ENCODE peak calls at places on chromosomes 11 and 22, in nine cellular contexts. E is nephron progenitor cell, F is C1 segment of cervical spinal cord, U is amygdala, T is AG09309, M is substantia nigra, K is RPMI7951, H is fibroblast of pulmonary artery, C is LHCN-M2. Y is an unnamed sample.

GRCh38 chr11:62560566-62561103 is 13.1 kb downstream of the EEF1G start:
- DNase-seq in E (peak), F (no peak), U (no peak), T (peak), M (no peak), K (peak), H (peak), C (peak), Y (peak)

GRCh38 chr11:13928566-13929251 is 33.8 kb upstream of the SPON1 start:
- DNase-seq in E (peak), F (no peak), U (no peak), T (peak), M (no peak), K (peak), H (peak), C (peak), Y (peak)

GRCh38 chr11:119065369-119065768 is 2.2 kb upstream of the VPS11 start:
- DNase-seq in E (no peak), F (no peak), U (no peak), T (no peak), M (no peak), K (peak), H (peak), C (peak), Y (no peak)

GRCh38 chr11:36295926-36296325 is at the start of gene PRR5L:
- DNase-seq in E (no peak), F (peak), U (no peak), T (no peak), M (peak), K (no peak), H (no peak), C (no peak), Y (no peak)

GRCh38 chr11:13008625-13009475 is at the start of gene RASSF10:
- DNase-seq in E (peak), F (peak), U (no peak), T (no peak), M (peak), K (peak), H (peak), C (peak), Y (no peak)

GRCh38 chr11:57778318-57779037 is 16.9 kb downstream of the CTNND1 start:
- DNase-seq in E (peak), F (peak), U (no peak), T (peak), M (peak), K (peak), H (peak), C (peak), Y (peak)

GRCh38 chr11:127110542-127110941 is 110.0 kb upstream of the KIRREL3 start:
- DNase-seq in E (no peak), F (no peak), U (no peak), T (no peak), M (no peak), K (no peak), H (no peak), C (no peak), Y (no peak)

GRCh38 chr22:30261134-30261533 is 5.5 kb downstream of the OSM start:
- DNase-seq in E (no peak), F (no peak), U (no peak), T (no peak), M (no peak), K (peak), H (no peak), C (peak), Y (no peak)

GRCh38 chr11:74319139-74319538 is 7.7 kb upstream of the P4HA3 start:
- DNase-seq in E (no peak), F (no peak), U (no peak), T (peak), M (no peak), K (peak), H (peak), C (peak), Y (peak)

GRCh38 chr11:86360775-86361395 is 13.8 kb upstream of the CCDC81 start:
- DNase-seq in E (no peak), F (no peak), U (no peak), T (no peak), M (no peak), K (peak), H (peak), C (peak), Y (peak)

GRCh38 chr11:65625628-65626342 is 10.2 kb downstream of the PCNX3 start:
- DNase-seq in E (peak), F (peak), U (no peak), T (no peak), M (peak), K (peak), H (peak), C (peak), Y (no peak)

GRCh38 chr22:31102441-31103081 is 4.8 kb downstream of the SELENOM start:
- DNase-seq in E (no peak), F (no peak), U (no peak), T (peak), M (no peak), K (peak), H (peak), C (peak), Y (peak)

GRCh38 chr22:22395230-22395629 is 113.3 kb downstream of the ZNF280B start:
- DNase-seq in E (no peak), F (peak), U (no peak), T (no peak), M (no peak), K (no peak), H (no peak), C (no peak), Y (no peak)

GRCh38 chr11:117097567-117098268 is 510 bp downstream of the SIK3 start:
- DNase-seq in E (peak), F (peak), U (peak), T (no peak), M (peak), K (peak), H (no peak), C (no peak), Y (no peak)

GRCh38 chr11:86069408-86070086 is 663 bp upstream of the PICALM start:
- DNase-seq in E (no peak), F (no peak), U (no peak), T (peak), M (no peak), K (peak), H (peak), C (peak), Y (peak)

GRCh38 chr11:62324738-62325556 is 12.3 kb upstream of the ASRGL1 start:
- DNase-seq in E (peak), F (peak), U (no peak), T (no peak), M (peak), K (peak), H (peak), C (peak), Y (no peak)